ENCODE peak calls at places on chromosomes 11 and 22, in four cellular contexts. D is body of pancreas, T is ovary, V is brain microvascular endothelial cell. P is an unnamed sample.
A peak's percentile ranks its signal among the peaks of the same experiment; 100 is the strongest.

GRCh38 chr11:1919428-1920127 is at the start of gene TNNT3:
- DNase-seq in T (no peak), V (no peak), D (no peak), P (no peak)

GRCh38 chr11:94031625-94032024 is 10.5 kb downstream of the HEPHL1 start:
- DNase-seq in V (no peak), D (no peak), T (no peak), P (no peak)

GRCh38 chr11:70133771-70134170 is 55.7 kb downstream of the ANO1 start:
- DNase-seq in V (no peak), T (no peak), D (no peak), P (no peak)

GRCh38 chr11:11263238-11264030 is 89.6 kb downstream of the CSNK2A3 start:
- DNase-seq in V (peak; percentile 4), T (no peak), D (peak; percentile 19), P (no peak)

GRCh38 chr11:46628961-46629360 is 11.6 kb downstream of the ATG13 start:
- DNase-seq in T (no peak), D (no peak), V (no peak), P (no peak)

GRCh38 chr11:36510567-36511020 is 522 bp upstream of the TRAF6 start:
- DNase-seq in T (no peak), D (peak; percentile 10), V (no peak), P (peak; percentile 48)

GRCh38 chr11:10308208-10308954 is 3.5 kb downstream of the ADM start:
- DNase-seq in T (no peak), D (no peak), V (no peak), P (peak; percentile 42)

GRCh38 chr11:133995066-133995465 is 38.3 kb upstream of the IGSF9B start:
- DNase-seq in T (no peak), D (no peak), V (no peak), P (no peak)

GRCh38 chr11:97079244-97079643 is 689.4 kb downstream of the JRKL start:
- DNase-seq in T (no peak), V (no peak), D (no peak), P (no peak)

GRCh38 chr11:1486054-1486825 is at the start of gene MOB2:
- DNase-seq in T (peak; percentile 54), D (peak; percentile 63), V (no peak), P (no peak)

GRCh38 chr11:102476069-102476468 is 23.5 kb upstream of the TMEM123 start:
- DNase-seq in V (no peak), T (no peak), D (no peak), P (no peak)

GRCh38 chr22:22753526-22754267 is 109.3 kb downstream of the GGTLC2 start:
- DNase-seq in T (peak; percentile 34), V (peak; percentile 12), D (peak; percentile 70), P (no peak)

GRCh38 chr11:34366522-34366921 is 8.7 kb upstream of the ABTB2 start:
- DNase-seq in T (no peak), V (no peak), D (peak; percentile 72), P (peak; percentile 23)

GRCh38 chr11:113278925-113279324 is 35.5 kb upstream of the TTC12 start:
- DNase-seq in D (no peak), T (no peak), V (no peak), P (no peak)
- TF ChIP-seq CTCF in D (no peak), T (peak; percentile 50), V (no peak), P (no peak)

DNA sequence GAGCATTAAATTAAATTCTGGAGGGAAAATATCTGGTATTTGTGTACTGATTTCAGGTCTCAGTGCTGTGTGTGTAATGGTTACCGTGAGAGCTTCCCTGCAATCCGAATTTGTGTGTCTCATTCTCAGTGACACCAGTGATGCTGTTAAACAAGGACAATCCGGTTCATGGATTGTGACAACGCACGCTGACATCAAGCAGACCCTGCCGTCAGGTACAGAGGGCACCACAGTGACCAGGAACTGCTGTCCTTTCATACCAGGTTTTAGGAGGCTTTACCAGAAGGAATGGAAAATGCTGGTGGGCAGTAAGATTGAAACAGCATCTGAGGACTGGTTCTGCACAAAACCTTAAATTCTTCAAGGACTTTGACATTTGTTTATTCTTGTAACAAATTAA is 30.5 kb upstream of the PLET1 start:
- DNase-seq in D (no peak), T (no peak), V (no peak), P (no peak)
- H3K4me3 ChIP-seq in D (no peak overlapping the region), T (no peak overlapping the region), V (no peak overlapping the region), P (no peak overlapping the region)

GRCh38 chr22:33023119-33023827 is 34.9 kb downstream of the SYN3 start:
- DNase-seq in D (no peak), T (no peak), V (no peak), P (no peak)

GRCh38 chr22:33024626-33025025 is 33.6 kb downstream of the SYN3 start:
- DNase-seq in V (no peak), D (no peak), T (no peak), P (no peak)

GRCh38 chr22:33022231-33022630 is 36.0 kb downstream of the SYN3 start:
- DNase-seq in V (no peak), D (no peak), T (no peak), P (no peak)

GRCh38 chr22:33028191-33028700 is 29.9 kb downstream of the SYN3 start:
- DNase-seq in V (no peak), D (no peak), T (no peak), P (no peak)

DNA sequence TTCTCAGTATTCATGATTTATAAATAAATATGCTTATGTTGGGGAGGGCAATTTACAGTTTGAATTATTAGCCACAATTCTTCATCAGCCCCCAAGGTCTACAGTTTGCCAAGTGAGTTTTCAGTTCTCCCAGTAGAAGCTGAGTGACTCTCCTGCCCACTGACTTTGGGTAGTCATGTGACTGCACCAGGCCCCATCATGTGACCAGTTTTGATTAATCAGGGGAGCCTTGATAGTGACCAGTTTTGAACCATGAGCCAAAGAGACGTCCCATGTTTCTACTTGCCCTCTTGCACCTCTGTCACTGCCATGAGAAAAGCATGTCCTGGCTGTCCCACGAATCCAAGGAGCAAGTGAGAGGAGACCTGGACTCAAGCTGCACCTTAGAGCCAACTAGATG is 32.5 kb downstream of the SYN3 start:
- DNase-seq in D (no peak), V (no peak), T (no peak), P (no peak)
- TF ChIP-seq CTCF in D (no peak), V (no peak), T (no peak), P (no peak)

GRCh38 chr11:3879216-3879966 is 23.9 kb downstream of the STIM1 start:
- DNase-seq in V (no peak), D (no peak), T (no peak), P (no peak)
- H3K4me3 ChIP-seq in V (no peak overlapping the region), D (no peak overlapping the region), T (no peak overlapping the region), P (no peak overlapping the region)

GRCh38 chr22:48079505-48080295 is 1317.2 kb downstream of the TBC1D22A start:
- DNase-seq in V (no peak), T (no peak), D (no peak), P (no peak)
- TF ChIP-seq CTCF in V (no peak), T (no peak), D (no peak), P (no peak)

GRCh38 chr22:11626422-11626773 is 3901.6 kb upstream of the OR11H1 start:
- DNase-seq in T (no peak), V (no peak), D (no peak), P (no peak)

GRCh38 chr22:11628651-11629511 is 3899.1 kb upstream of the OR11H1 start:
- DNase-seq in V (no peak), T (no peak), D (no peak), P (no peak)

GRCh38 chr22:11627436-11627797 is 3900.6 kb upstream of the OR11H1 start:
- DNase-seq in V (no peak), T (no peak), D (no peak), P (no peak)

GRCh38 chr22:11629661-11630385 is 3898.2 kb upstream of the OR11H1 start:
- DNase-seq in V (no peak), D (no peak), T (no peak), P (no peak)

GRCh38 chr22:11627798-11628650 is 3900.0 kb upstream of the OR11H1 start:
- DNase-seq in T (no peak), D (no peak), V (no peak), P (no peak)
- H3K4me3 ChIP-seq in T (no peak overlapping the region), D (no peak overlapping the region), V (no peak overlapping the region), P (no peak overlapping the region)

GRCh38 chr11:100860318-100860896 is 173.3 kb downstream of the ARHGAP42 start:
- DNase-seq in T (no peak), V (no peak), D (no peak), P (no peak)

GRCh38 chr11:100857236-100858005 is 170.3 kb downstream of the ARHGAP42 start:
- DNase-seq in D (no peak), V (no peak), T (no peak), P (no peak)

GRCh38 chr11:100851584-100852152 is 164.6 kb downstream of the ARHGAP42 start:
- DNase-seq in D (no peak), V (no peak), T (no peak), P (no peak)

GRCh38 chr11:100851129-100851528 is 164.0 kb downstream of the ARHGAP42 start:
- DNase-seq in D (no peak), V (no peak), T (no peak), P (peak; percentile 73)

GRCh38 chr11:100855466-100856067 is 168.5 kb downstream of the ARHGAP42 start:
- DNase-seq in V (no peak), D (no peak), T (no peak), P (peak; percentile 33)
- TF ChIP-seq CTCF in V (peak; percentile 30), D (peak; percentile 74), T (peak; percentile 21), P (peak; percentile 23)

GRCh38 chr22:44793106-44793505 is 40.7 kb downstream of the ARHGAP8 start:
- DNase-seq in D (no peak), T (no peak), V (no peak), P (no peak)

GRCh38 chr22:44793506-44794225 is 41.3 kb downstream of the ARHGAP8 start:
- DNase-seq in V (no peak), T (no peak), D (no peak), P (no peak)

GRCh38 chr22:44797181-44797720 is 44.9 kb downstream of the ARHGAP8 start:
- DNase-seq in V (no peak), D (no peak), T (no peak), P (no peak)

GRCh38 chr22:44799077-44799931 is 46.9 kb downstream of the ARHGAP8 start:
- DNase-seq in D (no peak), V (no peak), T (no peak), P (no peak)

DNA sequence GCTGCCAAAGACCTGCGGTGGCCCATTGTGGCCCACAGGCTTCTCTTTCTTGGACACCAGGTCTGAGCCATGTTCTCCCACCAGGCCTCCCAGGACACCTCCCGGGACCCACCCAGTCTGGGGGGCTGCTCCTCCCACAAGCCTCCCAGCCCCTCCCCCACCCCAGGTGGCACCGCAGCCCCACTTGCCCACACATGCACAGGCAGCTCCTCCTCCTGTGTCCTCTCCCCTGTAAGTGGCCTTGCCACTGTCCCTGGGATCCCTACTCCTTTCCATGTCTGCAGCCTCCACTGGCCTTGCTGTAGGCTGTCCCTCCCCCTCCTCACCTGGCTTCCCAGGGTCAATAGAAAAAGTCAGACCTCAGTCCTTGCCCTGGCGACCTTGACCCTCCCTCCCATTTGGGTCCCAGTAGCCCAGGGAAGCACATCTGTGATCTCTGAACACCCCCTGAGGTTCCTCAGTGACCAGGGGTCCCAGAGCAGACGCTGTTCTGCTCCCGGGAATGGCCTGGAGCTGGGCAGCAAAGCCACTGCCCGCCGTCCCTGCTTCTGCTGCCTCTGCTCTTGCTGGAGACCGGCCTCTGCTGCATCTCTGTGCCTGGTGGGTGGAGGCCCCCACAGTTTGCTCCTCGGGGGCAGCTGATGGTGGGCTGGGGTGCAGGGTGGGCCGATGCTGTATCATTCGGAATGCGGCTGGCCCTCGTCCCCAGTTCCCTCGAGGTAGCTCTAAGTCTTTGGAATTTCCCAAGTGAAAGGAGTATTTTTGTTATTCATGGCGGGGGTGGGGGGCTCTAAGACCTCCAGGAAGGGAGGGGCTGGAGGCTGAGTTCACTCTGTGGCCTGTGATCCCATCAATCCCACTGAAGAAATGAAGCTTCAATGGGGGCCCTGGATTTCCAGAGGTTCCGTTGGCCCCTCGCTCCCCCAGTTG is 43.6 kb downstream of the ARHGAP8 start:
- DNase-seq in V (no peak), D (no peak), T (no peak), P (no peak)
- H3K4me3 ChIP-seq in V (no peak overlapping the region), D (no peak overlapping the region), T (no peak overlapping the region), P (no peak overlapping the region)

GRCh38 chr22:36946436-36947158 is 33.2 kb downstream of the CSF2RB start:
- DNase-seq in V (no peak), D (no peak), T (no peak), P (peak; percentile 12)
- TF ChIP-seq CTCF in V (peak; percentile 34), D (no peak), T (no peak), P (peak; percentile 10)

P was measured in foreskin fibroblast.